ENCODE peak calls at places on chromosomes 6 and 20, in six cellular contexts. O is left ventricle myocardium superior; G is amniotic epithelial cell; T is CD8-positive, alpha-beta memory T cell; Z is NAMALWA; D is AML-193. V is an unnamed sample.

GRCh38 chr6:49025273-49026240 is 437.5 kb downstream of the MMUT start:
- DNase-seq in O (no peak), G (no peak), T (no peak), Z (no peak), D (no peak), V (no peak)

GRCh38 chr20:58524814-58525213 is 9.6 kb upstream of the APCDD1L start:
- DNase-seq in O (no peak), G (peak), T (no peak), Z (no peak), D (no peak), V (no peak)

GRCh38 chr20:62523473-62524203 is 47.8 kb upstream of the GATA5 start:
- DNase-seq in O (no peak), G (no peak), T (peak), Z (no peak), D (no peak), V (no peak)

GRCh38 chr6:149140137-149140909 is 177.2 kb upstream of the TAB2 start:
- DNase-seq in O (no peak), G (peak), T (peak), Z (no peak), D (no peak), V (no peak)

GRCh38 chr20:63856111-63856511 is 5.2 kb upstream of the ABHD16B start:
- DNase-seq in O (no peak), G (no peak), T (no peak), Z (no peak), D (no peak), V (no peak)

GRCh38 chr6:55705381-55705780 is 126.4 kb upstream of the HMGCLL1 start:
- DNase-seq in O (no peak), G (no peak), T (no peak), Z (no peak), D (peak), V (no peak)

GRCh38 chr6:83518946-83519489 is 6.7 kb downstream of the PRSS35 start:
- DNase-seq in O (no peak), G (peak), T (no peak), Z (no peak), D (no peak), V (no peak)

GRCh38 chr6:4402477-4402976 is 267.2 kb upstream of the ECI2 start:
- DNase-seq in O (peak), G (peak), T (no peak), Z (no peak), D (no peak), V (no peak)

GRCh38 chr6:37324131-37325033 is 29.4 kb upstream of the RNF8 start:
- DNase-seq in O (no peak), G (peak), T (no peak), Z (no peak), D (no peak), V (no peak)

V was measured in brain pericyte.